ENCODE peak calls at places on chromosome 22, in four cellular contexts. One of them, this sample, is unnamed.

GRCh38 chr22:27331526-27332281 is 469.9 kb downstream of the MN1 start:
- DNase-seq in mucosa of gallbladder: peak
- DNase-seq in GF-D8: no peak
- DNase-seq in neural progenitor cell: peak
- DNase-seq in this sample: no peak

GRCh38 chr22:37501610-37502341 is 15.6 kb upstream of the MFNG start:
- DNase-seq in mucosa of gallbladder: peak
- DNase-seq in GF-D8: no peak
- DNase-seq in neural progenitor cell: no peak
- DNase-seq in this sample: no peak

GRCh38 chr22:23169032-23169384 is 11.3 kb upstream of the BCR start:
- DNase-seq in mucosa of gallbladder: no peak
- DNase-seq in GF-D8: no peak
- DNase-seq in neural progenitor cell: no peak
- DNase-seq in this sample: no peak

GRCh38 chr22:39314251-39314971 is 5.0 kb downstream of the RPL3 start:
- DNase-seq in mucosa of gallbladder: no peak
- DNase-seq in GF-D8: no peak
- DNase-seq in neural progenitor cell: no peak
- DNase-seq in this sample: no peak

GRCh38 chr22:45154383-45154782 is 9.3 kb upstream of the NUP50 start:
- DNase-seq in mucosa of gallbladder: no peak
- DNase-seq in GF-D8: no peak
- DNase-seq in neural progenitor cell: no peak
- DNase-seq in this sample: no peak

GRCh38 chr22:20616451-20617043 is 109.1 kb downstream of the MED15 start:
- DNase-seq in mucosa of gallbladder: no peak
- DNase-seq in GF-D8: no peak
- DNase-seq in neural progenitor cell: no peak
- DNase-seq in this sample: no peak

GRCh38 chr22:40651057-40651456 is 14.5 kb upstream of the MRTFA start:
- DNase-seq in mucosa of gallbladder: no peak
- DNase-seq in GF-D8: no peak
- DNase-seq in neural progenitor cell: no peak
- DNase-seq in this sample: no peak

GRCh38 chr22:37101311-37102063 is 8.0 kb downstream of the TMPRSS6 start:
- DNase-seq in mucosa of gallbladder: no peak
- DNase-seq in GF-D8: no peak
- DNase-seq in neural progenitor cell: no peak
- DNase-seq in this sample: no peak

GRCh38 chr22:22080270-22080669 is 97.7 kb upstream of the TOP3B start:
- DNase-seq in mucosa of gallbladder: no peak
- DNase-seq in GF-D8: no peak
- DNase-seq in neural progenitor cell: no peak
- DNase-seq in this sample: no peak

GRCh38 chr22:39664485-39665200 is 94.1 kb downstream of the CACNA1I start:
- DNase-seq in mucosa of gallbladder: no peak
- DNase-seq in GF-D8: no peak
- DNase-seq in neural progenitor cell: peak
- DNase-seq in this sample: no peak

GRCh38 chr22:37659897-37660708 is 1.6 kb downstream of the PDXP start:
- DNase-seq in mucosa of gallbladder: no peak
- DNase-seq in GF-D8: no peak
- DNase-seq in neural progenitor cell: no peak
- DNase-seq in this sample: no peak

GRCh38 chr22:36036167-36036624 is 7.6 kb upstream of the RBFOX2 start:
- DNase-seq in mucosa of gallbladder: no peak
- DNase-seq in GF-D8: no peak
- DNase-seq in neural progenitor cell: no peak
- DNase-seq in this sample: no peak

GRCh38 chr22:48557473-48557872 is 1270.2 kb downstream of the BRD1 start:
- DNase-seq in mucosa of gallbladder: no peak
- DNase-seq in GF-D8: no peak
- DNase-seq in neural progenitor cell: no peak
- DNase-seq in this sample: no peak

GRCh38 chr22:38456841-38457699 is 2.1 kb upstream of the KCNJ4 start:
- DNase-seq in mucosa of gallbladder: no peak
- DNase-seq in GF-D8: no peak
- DNase-seq in neural progenitor cell: no peak
- DNase-seq in this sample: no peak

GRCh38 chr22:47189056-47189916 is 426.8 kb downstream of the TBC1D22A start:
- DNase-seq in mucosa of gallbladder: no peak
- DNase-seq in GF-D8: no peak
- DNase-seq in neural progenitor cell: no peak
- DNase-seq in this sample: no peak

GRCh38 chr22:38335077-38335476 is 17.8 kb upstream of the CSNK1E start:
- DNase-seq in mucosa of gallbladder: no peak
- DNase-seq in GF-D8: no peak
- DNase-seq in neural progenitor cell: no peak
- DNase-seq in this sample: no peak

GRCh38 chr22:27107824-27108223 is 450.4 kb downstream of the MIAT start:
- DNase-seq in mucosa of gallbladder: peak
- DNase-seq in GF-D8: no peak
- DNase-seq in neural progenitor cell: no peak
- DNase-seq in this sample: no peak

GRCh38 chr22:31947296-31947695 is 3.0 kb downstream of the YWHAH start:
- DNase-seq in mucosa of gallbladder: peak
- DNase-seq in GF-D8: peak
- DNase-seq in neural progenitor cell: no peak
- DNase-seq in this sample: peak

GRCh38 chr22:38482662-38483308 is 14.9 kb downstream of the KDELR3 start:
- DNase-seq in mucosa of gallbladder: no peak
- DNase-seq in GF-D8: no peak
- DNase-seq in neural progenitor cell: no peak
- DNase-seq in this sample: no peak

GRCh38 chr22:47539374-47539773 is 776.9 kb downstream of the TBC1D22A start:
- DNase-seq in mucosa of gallbladder: no peak
- DNase-seq in GF-D8: no peak
- DNase-seq in neural progenitor cell: no peak
- DNase-seq in this sample: no peak

GRCh38 chr22:48288541-48288940 is 1526.1 kb downstream of the TBC1D22A start:
- DNase-seq in mucosa of gallbladder: no peak
- DNase-seq in GF-D8: no peak
- DNase-seq in neural progenitor cell: no peak
- DNase-seq in this sample: no peak

GRCh38 chr22:38097557-38098409 is 12.7 kb downstream of the BAIAP2L2 start:
- DNase-seq in mucosa of gallbladder: no peak
- DNase-seq in GF-D8: no peak
- DNase-seq in neural progenitor cell: peak
- DNase-seq in this sample: no peak

GRCh38 chr22:50703726-50704509 is 31.3 kb downstream of the SHANK3 start:
- DNase-seq in mucosa of gallbladder: no peak
- DNase-seq in GF-D8: no peak
- DNase-seq in neural progenitor cell: no peak
- DNase-seq in this sample: no peak

GRCh38 chr22:48714231-48714630 is 1113.4 kb downstream of the BRD1 start:
- DNase-seq in mucosa of gallbladder: no peak
- DNase-seq in GF-D8: no peak
- DNase-seq in neural progenitor cell: no peak
- DNase-seq in this sample: no peak

This sample was measured in Kasumi-1.